ENCODE peak calls at places on chromosomes 7 and 10, in ten cellular contexts. J is PC-3, S is ascending aorta, V is AG04449, H is left ventricle myocardium inferior, P is SK-N-SH, Z is AG04450, L is fibroblast of the aortic adventitia, T is foreskin fibroblast, C is tibial nerve. F is an unnamed sample.

GRCh38 chr7:159112136-159113011 is 32.3 kb downstream of the VIPR2 start:
- DNase-seq in P (no peak), L (no peak), H (no peak), C (no peak), J (no peak), S (peak), Z (no peak), T (no peak), V (no peak), F (no peak)

GRCh38 chr7:128735433-128735832 is 3.7 kb upstream of the CALU start:
- DNase-seq in C (no peak), V (no peak), S (no peak), P (no peak), Z (no peak), T (no peak), H (no peak), L (no peak), J (no peak), F (no peak)

GRCh38 chr10:28001353-28001752 is 2.5 kb upstream of the ODAD2 start:
- DNase-seq in S (no peak), J (no peak), T (no peak), C (no peak), H (no peak), P (no peak), L (no peak), V (no peak), Z (no peak), F (no peak)

GRCh38 chr7:108459922-108460551 is 3.8 kb upstream of the NRCAM start:
- DNase-seq in T (no peak), L (peak), C (no peak), H (no peak), S (no peak), Z (no peak), V (no peak), J (peak), P (peak), F (peak)

GRCh38 chr10:114856544-114857287 is 35.1 kb downstream of the FHIP2A start:
- DNase-seq in Z (peak), V (peak), S (no peak), P (no peak), J (peak), T (peak), C (no peak), L (peak), H (no peak), F (peak)

GRCh38 chr7:12360948-12361347 is 42.7 kb downstream of the VWDE start:
- DNase-seq in C (no peak), S (no peak), H (no peak), P (no peak), L (no peak), T (no peak), Z (no peak), J (peak), V (no peak), F (peak)

GRCh38 chr7:70238171-70238575 is 639.9 kb downstream of the AUTS2 start:
- DNase-seq in C (no peak), J (no peak), S (no peak), P (peak), H (no peak), L (no peak), V (no peak), Z (no peak), T (no peak), F (no peak)

GRCh38 chr7:79454325-79454960 is 976 bp upstream of the MAGI2 start:
- DNase-seq in T (peak), Z (peak), L (peak), H (peak), J (no peak), P (no peak), C (peak), S (peak), V (no peak), F (no peak)

DNA sequence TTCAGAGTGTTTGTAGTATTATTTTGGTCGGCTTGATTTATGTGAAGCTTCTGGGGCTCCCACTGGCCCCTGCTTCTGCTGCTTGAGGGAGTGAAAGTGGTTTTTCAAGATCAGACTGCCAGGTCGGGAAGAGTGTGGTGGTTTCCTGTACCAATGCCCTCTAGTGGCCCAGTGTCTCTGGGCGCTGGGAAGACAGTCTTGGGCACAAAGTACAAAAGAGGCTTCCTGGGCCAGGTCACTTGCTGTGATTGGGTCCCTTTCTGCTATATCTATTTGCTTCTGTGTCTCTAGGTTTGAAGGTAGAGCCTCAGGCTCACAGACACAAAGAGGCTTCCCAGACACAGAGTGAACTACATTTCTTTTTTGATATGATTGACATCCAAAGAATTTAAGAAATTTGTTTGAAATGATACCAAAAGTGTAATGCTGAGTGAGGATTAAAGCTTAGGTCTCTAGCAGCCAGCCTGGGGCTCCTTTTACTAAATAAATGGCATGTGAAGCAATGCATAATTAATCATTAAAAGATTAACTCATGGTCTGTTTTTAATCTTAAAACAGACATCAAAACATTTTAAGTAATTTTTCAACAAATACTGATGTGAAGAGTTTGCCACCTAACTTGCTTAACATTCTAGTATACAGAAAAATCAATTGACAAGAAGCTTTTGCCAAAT is 36.3 kb downstream of the ABCB1 start:
- DNase-seq in S (no peak), J (peak), C (no peak), P (peak), Z (no peak), V (no peak), L (no peak), T (no peak), H (no peak), F (peak)
- TF ChIP-seq CTCF in S (no peak), J (peak), C (no peak), P (peak), Z (peak), V (peak), L (peak), T (peak), H (peak), F (peak)

GRCh38 chr7:85890244-85890811 is 703.5 kb upstream of the SEMA3D start:
- DNase-seq in P (peak), S (no peak), J (peak), T (peak), C (no peak), L (peak), V (no peak), H (no peak), Z (no peak), F (peak)
- TF ChIP-seq CTCF in P (peak), S (no peak), J (peak), T (peak), C (peak), L (peak), V (peak), H (peak), Z (peak), F (peak)

GRCh38 chr7:121079425-121080169 is 91.1 kb downstream of the CPED1 start:
- DNase-seq in S (no peak), J (peak), Z (no peak), T (no peak), L (peak), P (no peak), C (no peak), V (no peak), H (no peak), F (peak)
- TF ChIP-seq CTCF in S (no peak), J (peak), Z (peak), T (peak), L (peak), P (peak), C (no peak), V (peak), H (peak), F (no peak)

GRCh38 chr10:98144985-98145384 is 10.5 kb downstream of the R3HCC1L start:
- DNase-seq in S (no peak), C (no peak), L (no peak), T (no peak), P (no peak), V (no peak), J (no peak), H (no peak), Z (no peak), F (no peak)
- TF ChIP-seq CTCF in S (no peak), C (no peak), L (no peak), T (no peak), P (no peak), V (no peak), J (no peak), H (no peak), Z (no peak), F (no peak)

GRCh38 chr10:71320592-71320991 is 1.5 kb downstream of the SLC29A3 start:
- DNase-seq in Z (no peak), L (no peak), T (no peak), P (no peak), C (no peak), V (no peak), H (no peak), S (no peak), J (no peak), F (no peak)

GRCh38 chr10:71321386-71321785 is 2.3 kb downstream of the SLC29A3 start:
- DNase-seq in S (no peak), C (no peak), L (no peak), Z (no peak), T (no peak), J (no peak), P (no peak), V (no peak), H (no peak), F (no peak)

GRCh38 chr10:71319800-71320392 is 837 bp downstream of the SLC29A3 start:
- DNase-seq in H (no peak), S (no peak), L (no peak), Z (no peak), J (no peak), C (no peak), V (no peak), P (no peak), T (no peak), F (no peak)

GRCh38 chr10:71316786-71317160 is 2.3 kb upstream of the SLC29A3 start:
- DNase-seq in C (no peak), V (no peak), H (no peak), S (no peak), Z (no peak), P (no peak), T (no peak), L (no peak), J (no peak), F (no peak)

GRCh38 chr10:71319042-71319799 is at the start of gene SLC29A3:
- DNase-seq in L (peak), P (peak), S (peak), T (peak), Z (peak), C (peak), J (peak), V (no peak), H (peak), F (peak)
- TF ChIP-seq CTCF in L (peak), P (peak), S (peak), T (peak), Z (peak), C (peak), J (peak), V (peak), H (peak), F (peak)

DNA sequence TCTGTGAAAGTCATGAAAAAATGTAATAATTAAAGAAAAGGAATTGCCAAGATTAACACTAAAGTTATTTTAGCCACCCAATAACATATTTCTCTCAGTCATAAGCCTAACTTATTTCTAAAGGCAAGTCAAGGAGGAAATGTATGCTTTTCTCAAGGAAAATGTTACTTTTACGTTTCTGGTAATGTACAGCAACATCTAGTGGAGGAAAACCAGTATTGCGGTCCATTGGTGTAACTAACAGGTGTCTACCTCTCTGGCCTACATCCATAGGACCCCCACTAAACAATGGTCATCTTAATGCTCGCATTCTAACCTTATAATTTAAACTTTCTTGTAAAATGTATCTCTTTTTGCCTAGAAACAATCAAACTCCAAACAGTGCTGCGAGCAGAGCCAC is 437.5 kb downstream of the KIF20B start:
- DNase-seq in P (no peak), C (no peak), Z (no peak), V (no peak), H (no peak), L (peak), T (no peak), S (no peak), J (peak), F (peak)
- TF ChIP-seq CTCF in P (peak), C (no peak), Z (peak), V (no peak), H (peak), L (peak), T (peak), S (no peak), J (peak), F (peak)

DNA sequence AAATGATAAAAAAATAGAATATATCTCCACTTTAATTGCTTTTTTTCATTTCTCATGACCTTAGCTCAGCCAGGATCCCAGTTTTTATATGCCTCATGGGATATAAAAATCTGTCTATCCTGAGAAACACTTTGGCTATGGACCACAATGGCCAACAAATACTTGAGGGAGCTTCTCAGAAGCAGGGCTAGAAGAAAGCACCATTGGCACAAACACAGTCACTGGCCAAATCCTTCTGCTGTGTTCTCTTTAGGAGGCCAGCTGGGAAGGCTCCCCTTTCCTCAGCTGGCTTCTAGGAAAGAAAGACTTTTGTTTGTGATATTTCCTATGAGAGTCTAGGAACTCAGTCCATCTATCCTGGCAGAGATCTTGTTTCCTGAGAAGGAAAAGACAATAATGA is 856.2 kb upstream of the GHITM start:
- DNase-seq in Z (no peak), P (no peak), H (no peak), C (no peak), J (no peak), S (no peak), L (no peak), V (no peak), T (no peak), F (no peak)
- TF ChIP-seq CTCF in Z (no peak), P (no peak), H (no peak), C (no peak), J (no peak), S (no peak), L (no peak), V (no peak), T (no peak), F (no peak)

GRCh38 chr10:30186371-30186875 is 127.0 kb upstream of the JCAD start:
- DNase-seq in H (no peak), P (no peak), Z (no peak), T (no peak), V (no peak), C (no peak), S (no peak), J (no peak), L (no peak), F (peak)
- TF ChIP-seq CTCF in H (peak), P (peak), Z (peak), T (peak), V (peak), C (no peak), S (no peak), J (peak), L (peak), F (no peak)